ENCODE peak calls at places on chromosome X, in nine cellular contexts. I, V, J, K, R, P, Q, S and E are unnamed samples. For H3K4me1, the result is how much of the 10 kb centered on the place peaks cover.

GRCh38 chrX:67939270-67939669 is 395.4 kb downstream of the AR start:
- DNase-seq in I (no peak), V (no peak), J (no peak), K (no peak), R (no peak), P (no peak), Q (no peak), S (no peak), E (no peak)

GRCh38 chrX:93977641-93978040 is 303.6 kb downstream of the FAM133A start:
- DNase-seq in I (no peak), V (no peak), J (no peak), K (no peak), R (no peak), P (no peak), Q (no peak), S (no peak), E (no peak)

GRCh38 chrX:153845195-153845594 is 14.9 kb upstream of the PDZD4 start:
- DNase-seq in I (no peak), V (no peak), J (no peak), K (no peak), R (no peak), P (no peak), Q (no peak), S (no peak), E (no peak)

GRCh38 chrX:40058719-40059118 is 39.0 kb downstream of the BCOR start:
- DNase-seq in I (no peak), V (no peak), J (no peak), K (no peak), R (no peak), P (no peak), Q (peak), S (no peak), E (no peak)

GRCh38 chrX:136616987-136617685 is 30.8 kb upstream of the CD40LG start:
- DNase-seq in I (no peak), V (no peak), J (no peak), K (no peak), R (no peak), P (no peak), Q (no peak), S (no peak), E (no peak)

GRCh38 chrX:27964432-27964831 is 16.8 kb downstream of the DCAF8L1 start:
- DNase-seq in I (no peak), V (no peak), J (no peak), K (no peak), R (no peak), P (no peak), Q (no peak), S (peak), E (no peak)

GRCh38 chrX:136214551-136214950 is 36.6 kb downstream of the MAP7D3 start:
- DNase-seq in I (no peak), V (no peak), J (no peak), K (no peak), R (no peak), P (no peak), Q (no peak), S (no peak), E (no peak)

GRCh38 chrX:10524578-10524977 is 95.8 kb downstream of the MID1 start:
- DNase-seq in I (no peak), V (no peak), J (no peak), K (no peak), R (no peak), P (no peak), Q (no peak), S (no peak), E (no peak)

GRCh38 chrX:103513476-103514108 is 5.7 kb downstream of the RAB40A start:
- DNase-seq in I (no peak), V (no peak), J (no peak), K (no peak), R (no peak), P (no peak), Q (no peak), S (no peak), E (no peak)

GRCh38 chrX:110146521-110146920 is 143.6 kb downstream of the TMEM164 start:
- DNase-seq in I (peak), V (no peak), J (peak), K (peak), R (no peak), P (no peak), Q (peak), S (peak), E (peak)

GRCh38 chrX:128619490-128619889 is 567.3 kb upstream of the ACTRT1 start:
- DNase-seq in I (no peak), V (no peak), J (no peak), K (no peak), R (no peak), P (no peak), Q (no peak), S (no peak), E (no peak)

GRCh38 chrX:16258936-16259335 is 91.7 kb downstream of the MAGEB17 start:
- DNase-seq in I (no peak), V (no peak), J (no peak), K (no peak), R (no peak), P (no peak), Q (no peak), S (no peak), E (no peak)

GRCh38 chrX:9538544-9539045 is 73.7 kb downstream of the TBL1X start:
- DNase-seq in I (no peak), V (no peak), J (no peak), K (no peak), R (no peak), P (no peak), Q (peak), S (no peak), E (peak)

DNA sequence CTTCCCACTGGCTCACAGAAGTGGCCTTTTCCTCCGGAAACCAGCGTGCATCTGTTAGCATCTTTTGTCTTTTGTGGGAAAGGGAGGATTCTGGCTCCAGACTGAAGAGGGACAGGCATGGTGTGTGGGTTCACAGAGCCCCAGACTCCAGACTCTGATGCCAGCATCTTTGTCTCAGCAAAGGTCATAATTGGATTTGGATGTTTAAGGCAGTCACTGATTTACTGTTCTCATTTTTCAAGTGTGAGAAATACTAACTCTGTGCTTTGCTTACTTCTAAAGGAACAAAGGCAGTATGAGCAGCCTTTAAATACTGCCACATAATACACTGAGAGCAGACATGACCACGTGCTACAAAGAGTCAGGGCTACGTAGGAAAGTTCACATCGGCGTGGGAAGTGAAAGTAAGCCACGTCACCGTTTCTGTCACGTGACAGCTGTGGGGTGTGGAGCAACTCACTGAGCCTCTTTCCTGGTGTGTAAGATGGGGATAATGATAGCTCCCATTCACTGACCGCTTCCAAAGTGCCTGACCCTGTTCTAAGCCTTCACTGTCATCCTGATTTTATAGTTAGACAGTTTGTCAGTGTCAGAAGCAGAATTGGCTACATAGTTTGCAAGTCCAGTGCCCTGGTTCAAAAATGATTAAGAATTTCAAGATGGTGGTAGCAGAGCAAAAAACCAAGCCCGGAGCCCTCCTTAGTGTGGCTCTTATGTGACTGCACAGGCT is 24.8 kb upstream of the TMSB4X start:
- DNase-seq in I (peak), V (peak), J (peak), K (peak), R (no peak), P (peak), Q (peak), S (no peak), E (peak)
- H3K4me3 ChIP-seq in I (no peak), V (no peak), J (no peak), K (no peak), R (peak), P (peak), Q (no peak), S (no peak), E (no peak)

GRCh38 chrX:33128048-33128805 is 83.1 kb downstream of the DMD start:
- DNase-seq in I (no peak), V (no peak), J (no peak), K (no peak), R (no peak), P (no peak), Q (no peak), S (no peak), E (no peak)

GRCh38 chrX:33134164-33134563 is 77.2 kb downstream of the DMD start:
- DNase-seq in I (no peak), V (no peak), J (no peak), K (no peak), R (no peak), P (no peak), Q (no peak), S (no peak), E (no peak)

GRCh38 chrX:33133320-33133719 is 78.0 kb downstream of the DMD start:
- DNase-seq in I (no peak), V (no peak), J (no peak), K (no peak), R (no peak), P (no peak), Q (no peak), S (no peak), E (no peak)

GRCh38 chrX:33132569-33132968 is 78.8 kb downstream of the DMD start:
- DNase-seq in I (no peak), V (no peak), J (no peak), K (no peak), R (no peak), P (no peak), Q (no peak), S (no peak), E (no peak)
- H3K4me1 ChIP-seq in I (under half), V (under half), J (under half), K (under half), R (under half), P (under half), Q (under half), S (under half), E (under half)

GRCh38 chrX:13653022-13653693 is at the start of gene TCEANC:
- DNase-seq in I (peak), V (peak), J (peak), K (peak), R (peak), P (peak), Q (peak), S (peak), E (peak)
- TF ChIP-seq POLR2A in I (peak), V (peak), J (peak), K (peak), R (peak), P (peak), Q (peak), S (peak), E (peak)

GRCh38 chrX:23871905-23872546 is 35.7 kb downstream of the APOO start:
- DNase-seq in I (no peak), V (no peak), J (no peak), K (peak), R (no peak), P (no peak), Q (peak), S (no peak), E (no peak)
- H3K4me3 ChIP-seq in I (no peak), V (no peak), J (no peak), K (no peak), R (no peak), P (no peak), Q (no peak), S (no peak), E (no peak)

DNA sequence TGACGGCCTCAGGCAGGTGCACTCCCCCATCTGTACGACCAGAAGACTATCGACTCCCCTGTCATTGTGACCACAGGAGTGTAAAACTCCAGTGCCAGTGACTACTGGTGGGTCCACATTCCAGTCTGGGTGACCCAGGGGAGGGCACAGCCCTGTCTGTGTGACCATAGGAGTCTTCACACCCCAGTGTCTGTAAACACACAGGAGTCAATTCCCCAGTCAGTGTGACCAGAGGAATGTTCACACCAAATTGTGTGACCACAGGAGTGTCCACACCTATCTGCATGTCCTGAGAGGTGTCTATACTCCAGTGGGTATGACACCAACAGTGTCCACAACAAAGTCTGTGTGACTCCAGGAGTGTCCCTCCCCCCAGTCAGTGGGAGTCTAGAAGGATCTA is 12.0 kb downstream of the FTSJ1 start:
- DNase-seq in I (no peak), V (no peak), J (no peak), K (no peak), R (no peak), P (no peak), Q (no peak), S (no peak), E (no peak)
- H3K4me1 ChIP-seq in I (under half), V (under half), J (under half), K (under half), R (under half), P (under half), Q (under half), S (under half), E (under half)